ENCODE peak calls at places on chromosomes 7 and 10, in eight cellular contexts. One of them, this sample, is unnamed.

GRCh38 chr10:131588704-131589220 is 277.2 kb upstream of the TCERG1L start:
- DNase-seq in amniotic epithelial cell: no peak
- DNase-seq in NCI-H748 treated with DMSO at 0.1 percent for 48 hours: no peak
- DNase-seq in stimulated activated CD4-positive, alpha-beta T cell treated with anti-CD3 and anti-CD28 coated beads, Interleukin-1b, Interleukin-23, amount 100 ng/mL, for 1 hour: no peak
- DNase-seq in H4: no peak
- DNase-seq in lower lobe of right lung: no peak
- DNase-seq in aorta: no peak
- DNase-seq in cardiac muscle cell: no peak
- DNase-seq in this sample: no peak

GRCh38 chr7:129781128-129781855 is 169.8 kb downstream of the NRF1 start:
- DNase-seq in lower lobe of right lung: no peak
- DNase-seq in H4: no peak
- DNase-seq in aorta: no peak
- DNase-seq in NCI-H748 treated with DMSO at 0.1 percent for 48 hours: no peak
- DNase-seq in cardiac muscle cell: no peak
- DNase-seq in stimulated activated CD4-positive, alpha-beta T cell treated with anti-CD3 and anti-CD28 coated beads, Interleukin-1b, Interleukin-23, amount 100 ng/mL, for 1 hour: no peak
- DNase-seq in amniotic epithelial cell: no peak
- DNase-seq in this sample: peak

GRCh38 chr7:27154901-27155815 is 1.3 kb downstream of the HOXA7 start:
- DNase-seq in stimulated activated CD4-positive, alpha-beta T cell treated with anti-CD3 and anti-CD28 coated beads, Interleukin-1b, Interleukin-23, amount 100 ng/mL, for 1 hour: no peak
- DNase-seq in amniotic epithelial cell: no peak
- DNase-seq in NCI-H748 treated with DMSO at 0.1 percent for 48 hours: no peak
- DNase-seq in cardiac muscle cell: no peak
- DNase-seq in aorta: peak
- DNase-seq in lower lobe of right lung: no peak
- DNase-seq in H4: no peak
- DNase-seq in this sample: no peak

GRCh38 chr10:114367041-114367675 is 37.1 kb downstream of the AFAP1L2 start:
- DNase-seq in cardiac muscle cell: peak
- DNase-seq in stimulated activated CD4-positive, alpha-beta T cell treated with anti-CD3 and anti-CD28 coated beads, Interleukin-1b, Interleukin-23, amount 100 ng/mL, for 1 hour: no peak
- DNase-seq in amniotic epithelial cell: peak
- DNase-seq in lower lobe of right lung: no peak
- DNase-seq in NCI-H748 treated with DMSO at 0.1 percent for 48 hours: no peak
- DNase-seq in H4: peak
- DNase-seq in aorta: no peak
- DNase-seq in this sample: no peak

GRCh38 chr10:58027431-58027830 is 240.3 kb downstream of the IPMK start:
- DNase-seq in aorta: no peak
- DNase-seq in cardiac muscle cell: no peak
- DNase-seq in NCI-H748 treated with DMSO at 0.1 percent for 48 hours: no peak
- DNase-seq in lower lobe of right lung: no peak
- DNase-seq in stimulated activated CD4-positive, alpha-beta T cell treated with anti-CD3 and anti-CD28 coated beads, Interleukin-1b, Interleukin-23, amount 100 ng/mL, for 1 hour: no peak
- DNase-seq in amniotic epithelial cell: no peak
- DNase-seq in H4: no peak
- DNase-seq in this sample: peak

GRCh38 chr10:89283988-89284475 is 17.8 kb upstream of the IFIT2 start:
- DNase-seq in aorta: no peak
- DNase-seq in H4: peak
- DNase-seq in amniotic epithelial cell: peak
- DNase-seq in cardiac muscle cell: peak
- DNase-seq in lower lobe of right lung: no peak
- DNase-seq in stimulated activated CD4-positive, alpha-beta T cell treated with anti-CD3 and anti-CD28 coated beads, Interleukin-1b, Interleukin-23, amount 100 ng/mL, for 1 hour: no peak
- DNase-seq in NCI-H748 treated with DMSO at 0.1 percent for 48 hours: no peak
- DNase-seq in this sample: peak

GRCh38 chr7:67625257-67625713 is 628.7 kb downstream of the TYW1 start:
- DNase-seq in aorta: peak
- DNase-seq in cardiac muscle cell: peak
- DNase-seq in NCI-H748 treated with DMSO at 0.1 percent for 48 hours: peak
- DNase-seq in H4: peak
- DNase-seq in stimulated activated CD4-positive, alpha-beta T cell treated with anti-CD3 and anti-CD28 coated beads, Interleukin-1b, Interleukin-23, amount 100 ng/mL, for 1 hour: no peak
- DNase-seq in amniotic epithelial cell: peak
- DNase-seq in lower lobe of right lung: peak
- DNase-seq in this sample: peak

GRCh38 chr10:128318868-128319267 is 192.6 kb upstream of the MKI67 start:
- DNase-seq in cardiac muscle cell: no peak
- DNase-seq in stimulated activated CD4-positive, alpha-beta T cell treated with anti-CD3 and anti-CD28 coated beads, Interleukin-1b, Interleukin-23, amount 100 ng/mL, for 1 hour: no peak
- DNase-seq in NCI-H748 treated with DMSO at 0.1 percent for 48 hours: peak
- DNase-seq in amniotic epithelial cell: no peak
- DNase-seq in aorta: no peak
- DNase-seq in lower lobe of right lung: no peak
- DNase-seq in H4: no peak
- DNase-seq in this sample: no peak

GRCh38 chr10:117514971-117515370 is 27.6 kb upstream of the EMX2 start:
- DNase-seq in NCI-H748 treated with DMSO at 0.1 percent for 48 hours: no peak
- DNase-seq in H4: no peak
- DNase-seq in stimulated activated CD4-positive, alpha-beta T cell treated with anti-CD3 and anti-CD28 coated beads, Interleukin-1b, Interleukin-23, amount 100 ng/mL, for 1 hour: no peak
- DNase-seq in lower lobe of right lung: no peak
- DNase-seq in aorta: no peak
- DNase-seq in cardiac muscle cell: no peak
- DNase-seq in amniotic epithelial cell: no peak
- DNase-seq in this sample: no peak

GRCh38 chr10:92420554-92421275 is 129.7 kb downstream of the MARCHF5 start:
- DNase-seq in cardiac muscle cell: peak
- DNase-seq in amniotic epithelial cell: no peak
- DNase-seq in stimulated activated CD4-positive, alpha-beta T cell treated with anti-CD3 and anti-CD28 coated beads, Interleukin-1b, Interleukin-23, amount 100 ng/mL, for 1 hour: no peak
- DNase-seq in H4: no peak
- DNase-seq in aorta: no peak
- DNase-seq in lower lobe of right lung: peak
- DNase-seq in NCI-H748 treated with DMSO at 0.1 percent for 48 hours: no peak
- DNase-seq in this sample: no peak

GRCh38 chr7:117010375-117011133 is 57.3 kb downstream of the ST7 start:
- DNase-seq in aorta: no peak
- DNase-seq in NCI-H748 treated with DMSO at 0.1 percent for 48 hours: no peak
- DNase-seq in lower lobe of right lung: no peak
- DNase-seq in H4: no peak
- DNase-seq in stimulated activated CD4-positive, alpha-beta T cell treated with anti-CD3 and anti-CD28 coated beads, Interleukin-1b, Interleukin-23, amount 100 ng/mL, for 1 hour: no peak
- DNase-seq in amniotic epithelial cell: peak
- DNase-seq in cardiac muscle cell: no peak
- DNase-seq in this sample: no peak

GRCh38 chr7:106866298-106867281 is 1.5 kb downstream of the PIK3CG start:
- DNase-seq in NCI-H748 treated with DMSO at 0.1 percent for 48 hours: no peak
- DNase-seq in H4: no peak
- DNase-seq in aorta: no peak
- DNase-seq in stimulated activated CD4-positive, alpha-beta T cell treated with anti-CD3 and anti-CD28 coated beads, Interleukin-1b, Interleukin-23, amount 100 ng/mL, for 1 hour: no peak
- DNase-seq in lower lobe of right lung: no peak
- DNase-seq in cardiac muscle cell: no peak
- DNase-seq in amniotic epithelial cell: no peak
- DNase-seq in this sample: no peak

GRCh38 chr10:100481462-100482081 is 18.8 kb downstream of the WNT8B start:
- DNase-seq in aorta: peak
- DNase-seq in H4: peak
- DNase-seq in lower lobe of right lung: peak
- DNase-seq in NCI-H748 treated with DMSO at 0.1 percent for 48 hours: peak
- DNase-seq in amniotic epithelial cell: peak
- DNase-seq in stimulated activated CD4-positive, alpha-beta T cell treated with anti-CD3 and anti-CD28 coated beads, Interleukin-1b, Interleukin-23, amount 100 ng/mL, for 1 hour: peak
- DNase-seq in cardiac muscle cell: peak
- DNase-seq in this sample: peak

GRCh38 chr7:23544913-23545354 is 13.2 kb upstream of the TRA2A start:
- DNase-seq in aorta: no peak
- DNase-seq in stimulated activated CD4-positive, alpha-beta T cell treated with anti-CD3 and anti-CD28 coated beads, Interleukin-1b, Interleukin-23, amount 100 ng/mL, for 1 hour: no peak
- DNase-seq in cardiac muscle cell: peak
- DNase-seq in lower lobe of right lung: no peak
- DNase-seq in amniotic epithelial cell: peak
- DNase-seq in H4: peak
- DNase-seq in NCI-H748 treated with DMSO at 0.1 percent for 48 hours: peak
- DNase-seq in this sample: peak

GRCh38 chr7:18515067-18515466 is 19.5 kb downstream of the HDAC9 start:
- DNase-seq in amniotic epithelial cell: peak
- DNase-seq in cardiac muscle cell: peak
- DNase-seq in H4: no peak
- DNase-seq in stimulated activated CD4-positive, alpha-beta T cell treated with anti-CD3 and anti-CD28 coated beads, Interleukin-1b, Interleukin-23, amount 100 ng/mL, for 1 hour: no peak
- DNase-seq in NCI-H748 treated with DMSO at 0.1 percent for 48 hours: no peak
- DNase-seq in lower lobe of right lung: no peak
- DNase-seq in aorta: no peak
- DNase-seq in this sample: no peak

GRCh38 chr7:8387551-8388256 is 45.7 kb upstream of the NXPH1 start:
- DNase-seq in amniotic epithelial cell: no peak
- DNase-seq in cardiac muscle cell: no peak
- DNase-seq in NCI-H748 treated with DMSO at 0.1 percent for 48 hours: no peak
- DNase-seq in H4: no peak
- DNase-seq in aorta: no peak
- DNase-seq in stimulated activated CD4-positive, alpha-beta T cell treated with anti-CD3 and anti-CD28 coated beads, Interleukin-1b, Interleukin-23, amount 100 ng/mL, for 1 hour: no peak
- DNase-seq in lower lobe of right lung: no peak
- DNase-seq in this sample: no peak

GRCh38 chr10:89073719-89074118 is 83.1 kb downstream of the FAS start:
- DNase-seq in lower lobe of right lung: no peak
- DNase-seq in amniotic epithelial cell: peak
- DNase-seq in H4: no peak
- DNase-seq in NCI-H748 treated with DMSO at 0.1 percent for 48 hours: no peak
- DNase-seq in cardiac muscle cell: peak
- DNase-seq in aorta: no peak
- DNase-seq in stimulated activated CD4-positive, alpha-beta T cell treated with anti-CD3 and anti-CD28 coated beads, Interleukin-1b, Interleukin-23, amount 100 ng/mL, for 1 hour: no peak
- DNase-seq in this sample: no peak

GRCh38 chr7:136655414-136655813 is 213.0 kb upstream of the CHRM2 start:
- DNase-seq in H4: no peak
- DNase-seq in cardiac muscle cell: no peak
- DNase-seq in stimulated activated CD4-positive, alpha-beta T cell treated with anti-CD3 and anti-CD28 coated beads, Interleukin-1b, Interleukin-23, amount 100 ng/mL, for 1 hour: no peak
- DNase-seq in NCI-H748 treated with DMSO at 0.1 percent for 48 hours: no peak
- DNase-seq in amniotic epithelial cell: no peak
- DNase-seq in aorta: no peak
- DNase-seq in lower lobe of right lung: no peak
- DNase-seq in this sample: no peak

GRCh38 chr10:113261130-113261529 is 291.7 kb upstream of the HABP2 start:
- DNase-seq in amniotic epithelial cell: no peak
- DNase-seq in aorta: no peak
- DNase-seq in H4: no peak
- DNase-seq in NCI-H748 treated with DMSO at 0.1 percent for 48 hours: no peak
- DNase-seq in lower lobe of right lung: no peak
- DNase-seq in cardiac muscle cell: no peak
- DNase-seq in stimulated activated CD4-positive, alpha-beta T cell treated with anti-CD3 and anti-CD28 coated beads, Interleukin-1b, Interleukin-23, amount 100 ng/mL, for 1 hour: no peak
- DNase-seq in this sample: no peak

GRCh38 chr7:41612386-41612785 is 90.5 kb downstream of the INHBA start:
- DNase-seq in amniotic epithelial cell: no peak
- DNase-seq in cardiac muscle cell: no peak
- DNase-seq in H4: peak
- DNase-seq in lower lobe of right lung: no peak
- DNase-seq in aorta: no peak
- DNase-seq in stimulated activated CD4-positive, alpha-beta T cell treated with anti-CD3 and anti-CD28 coated beads, Interleukin-1b, Interleukin-23, amount 100 ng/mL, for 1 hour: no peak
- DNase-seq in NCI-H748 treated with DMSO at 0.1 percent for 48 hours: no peak
- DNase-seq in this sample: no peak

GRCh38 chr7:17434841-17435692 is 136.6 kb downstream of the AHR start:
- DNase-seq in NCI-H748 treated with DMSO at 0.1 percent for 48 hours: no peak
- DNase-seq in stimulated activated CD4-positive, alpha-beta T cell treated with anti-CD3 and anti-CD28 coated beads, Interleukin-1b, Interleukin-23, amount 100 ng/mL, for 1 hour: no peak
- DNase-seq in amniotic epithelial cell: no peak
- DNase-seq in aorta: no peak
- DNase-seq in H4: no peak
- DNase-seq in cardiac muscle cell: no peak
- DNase-seq in lower lobe of right lung: no peak
- DNase-seq in this sample: peak

GRCh38 chr10:125201791-125202622 is 41.6 kb upstream of the CTBP2 start:
- DNase-seq in H4: no peak
- DNase-seq in NCI-H748 treated with DMSO at 0.1 percent for 48 hours: no peak
- DNase-seq in aorta: no peak
- DNase-seq in amniotic epithelial cell: no peak
- DNase-seq in cardiac muscle cell: no peak
- DNase-seq in lower lobe of right lung: no peak
- DNase-seq in stimulated activated CD4-positive, alpha-beta T cell treated with anti-CD3 and anti-CD28 coated beads, Interleukin-1b, Interleukin-23, amount 100 ng/mL, for 1 hour: no peak
- DNase-seq in this sample: no peak

GRCh38 chr10:121078672-121079102 is 227.5 kb downstream of the WDR11 start:
- DNase-seq in aorta: no peak
- DNase-seq in cardiac muscle cell: no peak
- DNase-seq in stimulated activated CD4-positive, alpha-beta T cell treated with anti-CD3 and anti-CD28 coated beads, Interleukin-1b, Interleukin-23, amount 100 ng/mL, for 1 hour: no peak
- DNase-seq in amniotic epithelial cell: no peak
- DNase-seq in NCI-H748 treated with DMSO at 0.1 percent for 48 hours: no peak
- DNase-seq in lower lobe of right lung: no peak
- DNase-seq in H4: no peak
- DNase-seq in this sample: no peak

GRCh38 chr7:13411641-13412040 is 577.8 kb downstream of the ETV1 start:
- DNase-seq in lower lobe of right lung: no peak
- DNase-seq in NCI-H748 treated with DMSO at 0.1 percent for 48 hours: no peak
- DNase-seq in amniotic epithelial cell: no peak
- DNase-seq in stimulated activated CD4-positive, alpha-beta T cell treated with anti-CD3 and anti-CD28 coated beads, Interleukin-1b, Interleukin-23, amount 100 ng/mL, for 1 hour: no peak
- DNase-seq in aorta: no peak
- DNase-seq in cardiac muscle cell: no peak
- DNase-seq in H4: no peak
- DNase-seq in this sample: no peak

This sample was measured in COR-L47.